ENCODE peak calls at places on chromosome 3, in eight cellular contexts. One of them, this sample, is unnamed.

GRCh38 chr3:122921791-122922651 is 105.5 kb downstream of the SEMA5B start:
- DNase-seq in IMR-90: no peak
- DNase-seq in ovary: no peak
- DNase-seq in tibial artery: peak; percentile 21
- DNase-seq in gastrocnemius medialis: no peak
- DNase-seq in uterus: no peak
- DNase-seq in HepG2: peak; percentile 16
- DNase-seq in tibial nerve: no peak
- DNase-seq in this sample: no peak

GRCh38 chr3:182078314-182078713 is 366.6 kb downstream of the SOX2 start:
- DNase-seq in tibial nerve: no peak
- DNase-seq in IMR-90: no peak
- DNase-seq in HepG2: no peak
- DNase-seq in ovary: no peak
- DNase-seq in uterus: no peak
- DNase-seq in tibial artery: no peak
- DNase-seq in gastrocnemius medialis: no peak
- DNase-seq in this sample: no peak

GRCh38 chr3:25586167-25586505 is 78.6 kb downstream of the TOP2B start:
- DNase-seq in IMR-90: no peak
- DNase-seq in uterus: no peak
- DNase-seq in ovary: no peak
- DNase-seq in HepG2: no peak
- DNase-seq in tibial nerve: no peak
- DNase-seq in tibial artery: no peak
- DNase-seq in gastrocnemius medialis: no peak
- DNase-seq in this sample: no peak

GRCh38 chr3:12875857-12876451 is 34.6 kb upstream of the RPL32 start:
- DNase-seq in IMR-90: no peak
- DNase-seq in tibial artery: no peak
- DNase-seq in tibial nerve: no peak
- DNase-seq in ovary: peak; percentile 68
- DNase-seq in HepG2: no peak
- DNase-seq in uterus: peak; percentile 33
- DNase-seq in gastrocnemius medialis: no peak
- DNase-seq in this sample: peak; percentile 84

GRCh38 chr3:139111392-139112229 is 66.9 kb upstream of the PRR23C start:
- DNase-seq in uterus: peak; percentile 55
- DNase-seq in IMR-90: peak; percentile 55
- DNase-seq in tibial artery: no peak
- DNase-seq in HepG2: peak; percentile 12
- DNase-seq in gastrocnemius medialis: peak; percentile 15
- DNase-seq in ovary: peak; percentile 80
- DNase-seq in tibial nerve: peak; percentile 50
- DNase-seq in this sample: peak; percentile 73

GRCh38 chr3:67653425-67654098 is 850 bp downstream of the SUCLG2 start:
- DNase-seq in tibial nerve: peak; percentile 17
- DNase-seq in uterus: no peak
- DNase-seq in ovary: no peak
- DNase-seq in tibial artery: no peak
- DNase-seq in HepG2: peak; percentile 54
- DNase-seq in gastrocnemius medialis: no peak
- DNase-seq in IMR-90: peak; percentile 14
- DNase-seq in this sample: no peak

GRCh38 chr3:127590282-127590592 is 296 bp downstream of the TPRA1 start:
- DNase-seq in ovary: no peak
- DNase-seq in IMR-90: no peak
- DNase-seq in HepG2: no peak
- DNase-seq in tibial artery: no peak
- DNase-seq in gastrocnemius medialis: no peak
- DNase-seq in tibial nerve: no peak
- DNase-seq in uterus: no peak
- DNase-seq in this sample: no peak

GRCh38 chr3:88987786-88988185 is 119.6 kb upstream of the EPHA3 start:
- DNase-seq in uterus: no peak
- DNase-seq in ovary: no peak
- DNase-seq in gastrocnemius medialis: no peak
- DNase-seq in tibial nerve: no peak
- DNase-seq in HepG2: no peak
- DNase-seq in IMR-90: no peak
- DNase-seq in tibial artery: no peak
- DNase-seq in this sample: no peak

DNA sequence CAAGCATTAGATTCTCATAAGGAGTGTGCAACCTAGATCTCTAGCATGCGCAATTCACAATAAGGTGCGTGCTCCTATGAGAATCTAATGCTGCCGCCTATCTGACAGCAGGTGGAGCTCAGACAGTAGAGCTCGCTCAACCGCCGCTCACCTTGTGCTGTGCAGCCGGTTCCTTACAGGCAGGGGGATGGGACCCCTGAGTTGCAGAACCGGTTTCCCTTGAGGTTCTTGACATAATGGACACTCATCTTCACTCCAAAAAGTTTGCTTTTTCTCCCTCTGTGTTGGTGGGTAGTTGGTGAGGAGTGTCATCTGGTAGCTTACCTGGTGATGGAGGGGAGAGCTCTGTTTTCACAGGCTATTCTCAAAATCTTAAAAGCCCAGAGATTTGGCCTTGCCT is 324.0 kb upstream of the TBL1XR1 start:
- DNase-seq in ovary: no peak
- DNase-seq in tibial nerve: no peak
- DNase-seq in uterus: no peak
- DNase-seq in HepG2: no peak
- DNase-seq in gastrocnemius medialis: no peak
- DNase-seq in tibial artery: no peak
- DNase-seq in IMR-90: no peak
- DNase-seq in this sample: no peak
- TF ChIP-seq CTCF in ovary: no peak
- TF ChIP-seq CTCF in tibial nerve: no peak
- TF ChIP-seq CTCF in uterus: no peak
- TF ChIP-seq CTCF in HepG2: peak; percentile 22
- TF ChIP-seq CTCF in gastrocnemius medialis: no peak
- TF ChIP-seq CTCF in tibial artery: no peak
- TF ChIP-seq CTCF in IMR-90: no peak
- TF ChIP-seq CTCF in this sample: peak; percentile 3

DNA sequence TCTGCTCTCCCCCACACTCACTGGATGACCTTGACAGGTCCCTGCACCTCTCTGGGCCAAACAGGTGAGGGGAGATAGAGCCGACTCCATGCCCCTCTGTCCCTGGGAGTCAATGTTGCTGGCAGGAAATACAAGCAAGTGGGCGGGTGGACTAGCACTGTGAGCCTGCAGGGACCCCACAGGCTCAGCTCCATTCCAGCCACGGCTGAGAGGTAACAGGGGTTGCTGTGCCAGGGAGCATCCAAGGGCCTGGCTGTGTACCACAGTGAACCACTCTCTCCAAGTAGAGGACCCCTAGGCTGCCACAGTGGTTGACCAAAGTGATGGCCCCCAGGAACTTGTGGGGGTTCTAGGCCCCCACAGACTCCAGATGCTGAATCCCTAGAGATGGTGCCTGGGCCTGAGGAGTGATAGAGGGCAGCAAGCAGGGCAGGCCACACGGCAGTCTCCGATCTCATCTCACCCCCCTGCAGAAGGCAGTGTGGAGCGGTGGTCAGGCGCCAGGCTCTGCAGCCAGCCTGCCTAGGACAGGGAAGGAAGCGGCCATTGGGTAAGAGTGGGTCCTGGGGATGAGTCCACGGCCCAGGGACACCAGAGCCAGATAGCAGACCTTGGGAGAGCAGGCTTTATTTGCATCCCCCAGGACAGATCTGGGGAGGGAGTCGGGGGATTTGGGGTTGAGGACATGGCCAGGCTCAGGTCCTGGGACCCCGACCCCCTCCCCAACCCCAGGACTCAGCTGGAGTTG is 3.2 kb downstream of the TNNC1 start:
- DNase-seq in IMR-90: no peak
- DNase-seq in gastrocnemius medialis: no peak
- DNase-seq in HepG2: no peak
- DNase-seq in tibial artery: no peak
- DNase-seq in tibial nerve: no peak
- DNase-seq in ovary: no peak
- DNase-seq in uterus: no peak
- DNase-seq in this sample: no peak
- H3K4me3 ChIP-seq in IMR-90: no peak overlapping the region
- H3K4me3 ChIP-seq in gastrocnemius medialis: no peak overlapping the region
- H3K4me3 ChIP-seq in HepG2: no peak overlapping the region
- H3K4me3 ChIP-seq in tibial artery: no peak overlapping the region
- H3K4me3 ChIP-seq in tibial nerve: no peak overlapping the region
- H3K4me3 ChIP-seq in ovary: no peak overlapping the region
- H3K4me3 ChIP-seq in uterus: no peak overlapping the region
- H3K4me3 ChIP-seq in this sample: no peak overlapping the region

GRCh38 chr3:15755780-15756179 is 42.0 kb downstream of the ANKRD28 start:
- DNase-seq in IMR-90: no peak
- DNase-seq in tibial nerve: no peak
- DNase-seq in ovary: no peak
- DNase-seq in HepG2: no peak
- DNase-seq in gastrocnemius medialis: no peak
- DNase-seq in tibial artery: no peak
- DNase-seq in uterus: no peak
- DNase-seq in this sample: no peak
- H3K4me1 ChIP-seq in IMR-90: peaks cover 10% of the 10 kb centered on the region
- H3K4me1 ChIP-seq in tibial nerve: peaks cover 13% of the 10 kb centered on the region
- H3K4me1 ChIP-seq in ovary: no peaks in the 10 kb centered on the region
- H3K4me1 ChIP-seq in HepG2: peaks cover 11% of the 10 kb centered on the region
- H3K4me1 ChIP-seq in gastrocnemius medialis: peaks cover 21% of the 10 kb centered on the region
- H3K4me1 ChIP-seq in tibial artery: peaks cover 24% of the 10 kb centered on the region
- H3K4me1 ChIP-seq in uterus: no peaks in the 10 kb centered on the region
- H3K4me1 ChIP-seq in this sample: no peaks in the 10 kb centered on the region

DNA sequence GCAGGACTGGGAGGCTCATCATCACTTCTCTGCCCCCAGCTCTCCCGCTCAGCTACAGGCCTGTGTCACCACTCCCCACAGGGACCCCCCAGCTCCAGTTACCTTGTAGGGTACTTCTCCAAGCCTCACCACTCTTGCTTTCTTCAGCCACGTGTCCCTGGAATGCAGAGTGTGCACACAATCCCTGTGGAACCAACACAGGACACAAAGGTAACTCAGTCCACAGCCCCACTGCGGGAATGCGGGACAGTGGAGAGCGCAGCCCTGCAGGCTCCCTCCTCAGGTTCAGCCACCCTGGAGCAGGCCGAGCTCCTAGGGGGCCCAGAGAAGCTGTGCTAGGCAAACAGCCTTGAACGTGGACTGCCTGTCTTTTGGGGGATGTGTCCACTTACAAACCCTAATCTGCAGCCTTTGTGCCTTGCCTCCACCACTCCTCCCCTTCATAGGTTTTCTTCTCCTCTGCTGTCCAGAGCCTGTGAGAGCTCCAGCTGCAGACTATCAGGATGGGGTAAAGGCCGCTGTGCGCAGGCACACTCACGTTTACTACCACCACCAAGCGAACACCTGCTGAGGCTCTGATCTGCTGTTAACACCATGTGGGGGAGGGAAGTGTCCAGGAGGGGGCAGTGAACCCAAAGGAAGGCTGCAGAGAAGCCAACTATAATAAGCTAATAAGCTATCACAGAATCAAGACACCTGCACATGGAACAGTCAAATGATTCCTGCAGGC is 26.0 kb downstream of the XPC start:
- DNase-seq in gastrocnemius medialis: no peak
- DNase-seq in tibial artery: no peak
- DNase-seq in ovary: no peak
- DNase-seq in IMR-90: no peak
- DNase-seq in uterus: no peak
- DNase-seq in tibial nerve: no peak
- DNase-seq in HepG2: no peak
- DNase-seq in this sample: no peak
- TF ChIP-seq CTCF in gastrocnemius medialis: no peak
- TF ChIP-seq CTCF in tibial artery: no peak
- TF ChIP-seq CTCF in ovary: no peak
- TF ChIP-seq CTCF in IMR-90: peak; percentile 18
- TF ChIP-seq CTCF in uterus: no peak
- TF ChIP-seq CTCF in tibial nerve: no peak
- TF ChIP-seq CTCF in HepG2: peak; percentile 36
- TF ChIP-seq CTCF in this sample: peak; percentile 32

GRCh38 chr3:115100172-115100571 is 46.9 kb downstream of the ZBTB20 start:
- DNase-seq in IMR-90: peak; percentile 70
- DNase-seq in ovary: peak; percentile 20
- DNase-seq in HepG2: peak; percentile 6
- DNase-seq in uterus: no peak
- DNase-seq in gastrocnemius medialis: no peak
- DNase-seq in tibial nerve: peak; percentile 28
- DNase-seq in tibial artery: no peak
- DNase-seq in this sample: no peak

GRCh38 chr3:115098354-115099073 is 48.6 kb downstream of the ZBTB20 start:
- DNase-seq in HepG2: no peak
- DNase-seq in IMR-90: no peak
- DNase-seq in gastrocnemius medialis: no peak
- DNase-seq in ovary: no peak
- DNase-seq in tibial nerve: no peak
- DNase-seq in tibial artery: no peak
- DNase-seq in uterus: no peak
- DNase-seq in this sample: no peak

GRCh38 chr3:115095236-115095635 is 51.9 kb downstream of the ZBTB20 start:
- DNase-seq in uterus: no peak
- DNase-seq in ovary: no peak
- DNase-seq in gastrocnemius medialis: no peak
- DNase-seq in tibial artery: no peak
- DNase-seq in tibial nerve: no peak
- DNase-seq in HepG2: no peak
- DNase-seq in IMR-90: no peak
- DNase-seq in this sample: no peak

GRCh38 chr3:115099115-115099884 is 47.8 kb downstream of the ZBTB20 start:
- DNase-seq in tibial artery: no peak
- DNase-seq in HepG2: peak; percentile 36
- DNase-seq in uterus: no peak
- DNase-seq in IMR-90: peak; percentile 17
- DNase-seq in ovary: no peak
- DNase-seq in tibial nerve: no peak
- DNase-seq in gastrocnemius medialis: no peak
- DNase-seq in this sample: no peak

DNA sequence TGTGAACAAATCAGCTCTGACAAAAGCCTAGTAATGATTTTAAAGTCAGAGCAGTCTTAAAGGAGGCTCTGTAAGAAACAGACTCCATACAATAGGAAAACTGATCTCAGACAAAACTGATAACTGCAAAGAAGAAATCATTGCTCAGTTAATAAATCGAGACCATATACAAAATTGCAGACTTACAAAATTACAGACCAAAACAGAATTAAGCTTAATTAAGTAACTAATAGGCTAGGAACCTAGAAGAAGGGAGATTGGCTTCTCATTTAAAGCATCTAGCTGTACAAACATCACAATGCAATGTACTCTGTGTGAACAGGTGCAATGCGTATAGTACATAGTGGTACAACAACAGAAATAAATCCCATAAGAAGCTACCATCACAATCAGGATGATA is 46.3 kb downstream of the ZBTB20 start:
- DNase-seq in gastrocnemius medialis: no peak
- DNase-seq in HepG2: no peak
- DNase-seq in tibial nerve: no peak
- DNase-seq in uterus: no peak
- DNase-seq in tibial artery: no peak
- DNase-seq in ovary: no peak
- DNase-seq in IMR-90: no peak
- DNase-seq in this sample: no peak
- H3K4me3 ChIP-seq in gastrocnemius medialis: peak overlapping the region; percentile 50
- H3K4me3 ChIP-seq in HepG2: no peak overlapping the region
- H3K4me3 ChIP-seq in tibial nerve: no peak overlapping the region
- H3K4me3 ChIP-seq in uterus: peak overlapping the region; percentile 28
- H3K4me3 ChIP-seq in tibial artery: peak overlapping the region; percentile 42
- H3K4me3 ChIP-seq in ovary: peak overlapping the region; percentile 21
- H3K4me3 ChIP-seq in IMR-90: no peak overlapping the region
- H3K4me3 ChIP-seq in this sample: peak overlapping the region; percentile 53

This sample was measured in BE2C.